ENCODE peak calls at places on chromosomes 7 and 10, in nine cellular contexts. G is testis; Y is lower lobe of right lung; W is CD8-positive, alpha-beta memory T cell; J is heart left ventricle; Q is left lung; L is IMR-90; K is H1; T is left ventricle myocardium inferior. O is an unnamed sample.

GRCh38 chr10:50990568-50991495 is 83.5 kb upstream of the PRKG1 start:
- DNase-seq in T (peak; percentile 54), Q (peak; percentile 67), J (peak; percentile 70), Y (peak; percentile 48), L (peak; percentile 95), K (no peak), G (peak; percentile 67), W (no peak), O (peak; percentile 83)

GRCh38 chr7:106059556-106059955 is 52.6 kb downstream of the SYPL1 start:
- DNase-seq in K (no peak), T (no peak), L (no peak), W (no peak), Q (no peak), G (no peak), J (no peak), Y (no peak), O (no peak)

GRCh38 chr7:40516376-40516775 is 381.6 kb downstream of the SUGCT start:
- DNase-seq in K (no peak), L (peak; percentile 58), T (no peak), Y (no peak), Q (no peak), G (no peak), J (no peak), W (no peak), O (no peak)

GRCh38 chr10:5888843-5889623 is 660 bp downstream of the ANKRD16 start:
- DNase-seq in T (peak; percentile 24), Q (peak; percentile 42), Y (peak; percentile 60), J (peak; percentile 40), K (no peak), G (peak; percentile 33), W (peak; percentile 39), L (no peak), O (no peak)

GRCh38 chr7:130595986-130596385 is 72.6 kb downstream of the COPG2 start:
- DNase-seq in T (peak; percentile 28), W (no peak), Q (no peak), J (peak; percentile 70), K (no peak), L (peak; percentile 2), G (no peak), Y (no peak), O (no peak)

GRCh38 chr10:25725917-25726716 is 207.9 kb upstream of the MYO3A start:
- DNase-seq in J (no peak), K (no peak), T (no peak), W (no peak), G (peak; percentile 42), L (peak; percentile 33), Y (no peak), Q (no peak), O (no peak)

GRCh38 chr7:88109612-88110011 is 110.2 kb downstream of the SRI start:
- DNase-seq in W (no peak), L (no peak), G (no peak), Q (no peak), T (no peak), J (no peak), K (no peak), Y (no peak), O (no peak)

GRCh38 chr10:12193193-12193592 is 2.5 kb downstream of the NUDT5 start:
- DNase-seq in L (peak; percentile 71), J (no peak), T (no peak), G (no peak), K (no peak), Q (no peak), Y (no peak), W (no peak), O (no peak)

GRCh38 chr10:93722550-93722949 is 20.2 kb upstream of the FRA10AC1 start:
- DNase-seq in K (no peak), Q (no peak), T (no peak), J (no peak), L (no peak), W (no peak), Y (no peak), G (no peak), O (no peak)

GRCh38 chr10:43305881-43306280 is 39.0 kb upstream of the RASGEF1A start:
- DNase-seq in J (no peak), K (no peak), T (no peak), G (no peak), W (no peak), Q (no peak), L (no peak), Y (no peak), O (no peak)

GRCh38 chr10:51369903-51370302 is 295.6 kb downstream of the PRKG1 start:
- DNase-seq in K (no peak), T (no peak), Q (no peak), W (no peak), Y (no peak), G (no peak), J (no peak), L (peak; percentile 79), O (no peak)

GRCh38 chr7:79398145-79398749 is 55.2 kb downstream of the MAGI2 start:
- DNase-seq in Y (no peak), L (no peak), G (no peak), K (no peak), W (no peak), T (no peak), Q (no peak), J (no peak), O (no peak)

GRCh38 chr10:11793762-11794479 is 29.2 kb upstream of the PROSER2 start:
- DNase-seq in Y (no peak), G (no peak), J (no peak), T (no peak), Q (no peak), W (no peak), K (no peak), L (peak; percentile 80), O (no peak)

GRCh38 chr10:13712799-13713581 is 126.2 kb downstream of the PRPF18 start:
- DNase-seq in G (peak; percentile 38), T (peak; percentile 84), Q (peak; percentile 82), L (peak; percentile 99), Y (peak; percentile 83), W (no peak), J (peak; percentile 87), K (no peak), O (peak; percentile 90)

GRCh38 chr10:35821339-35821911 is 179.3 kb upstream of the FZD8 start:
- DNase-seq in G (no peak), K (no peak), W (no peak), T (no peak), L (no peak), Y (no peak), J (no peak), Q (no peak), O (no peak)

GRCh38 chr7:22333680-22334141 is 23.2 kb downstream of the RAPGEF5 start:
- DNase-seq in K (no peak), G (peak; percentile 30), Y (no peak), Q (no peak), W (no peak), T (no peak), L (no peak), J (no peak), O (no peak)

GRCh38 chr7:97215556-97215955 is 98.1 kb downstream of the SDHAF3 start:
- DNase-seq in W (no peak), K (no peak), J (no peak), Y (no peak), Q (no peak), G (no peak), T (no peak), L (no peak), O (no peak)

GRCh38 chr7:77542895-77543294 is 5.8 kb downstream of the PTPN12 start:
- DNase-seq in T (no peak), Y (no peak), G (no peak), W (no peak), J (no peak), Q (no peak), K (no peak), L (no peak), O (no peak)
- H3K27ac ChIP-seq in T (no peak overlapping the region), Y (no peak overlapping the region), G (no peak overlapping the region), W (no peak overlapping the region), J (no peak overlapping the region), Q (peak overlapping the region; percentile 41), K (no peak overlapping the region), L (no peak overlapping the region), O (no peak overlapping the region)

DNA sequence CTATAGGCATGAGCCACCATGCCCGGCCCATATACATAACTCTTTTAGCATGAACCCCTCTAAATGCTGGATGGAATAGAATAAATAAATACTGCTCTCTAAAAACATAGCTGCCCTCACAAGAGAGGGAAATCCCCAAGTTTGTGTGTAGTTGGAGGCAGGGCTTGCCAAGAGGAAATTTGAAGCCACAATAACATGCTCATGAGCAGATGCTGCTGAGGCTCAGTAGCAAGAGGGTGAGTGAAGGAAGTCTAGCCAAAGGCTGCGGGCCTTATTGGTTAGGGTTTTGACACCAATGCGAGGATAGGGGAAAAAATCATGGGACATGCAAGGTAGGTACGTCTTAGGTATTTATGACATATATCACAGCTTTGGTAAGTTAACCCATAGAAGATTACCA is 17.3 kb downstream of the TPK1 start:
- DNase-seq in L (no peak), Y (no peak), T (no peak), J (no peak), K (no peak), G (no peak), W (peak; percentile 60), Q (no peak), O (no peak)
- H3K4me1 ChIP-seq in L (no peaks in the 10 kb centered on the region), Y (no peaks in the 10 kb centered on the region), T (no peaks in the 10 kb centered on the region), J (no peaks in the 10 kb centered on the region), K (no peaks in the 10 kb centered on the region), G (no peaks in the 10 kb centered on the region), W (peaks cover 59% of the 10 kb centered on the region), Q (no peaks in the 10 kb centered on the region), O (no peaks in the 10 kb centered on the region)

DNA sequence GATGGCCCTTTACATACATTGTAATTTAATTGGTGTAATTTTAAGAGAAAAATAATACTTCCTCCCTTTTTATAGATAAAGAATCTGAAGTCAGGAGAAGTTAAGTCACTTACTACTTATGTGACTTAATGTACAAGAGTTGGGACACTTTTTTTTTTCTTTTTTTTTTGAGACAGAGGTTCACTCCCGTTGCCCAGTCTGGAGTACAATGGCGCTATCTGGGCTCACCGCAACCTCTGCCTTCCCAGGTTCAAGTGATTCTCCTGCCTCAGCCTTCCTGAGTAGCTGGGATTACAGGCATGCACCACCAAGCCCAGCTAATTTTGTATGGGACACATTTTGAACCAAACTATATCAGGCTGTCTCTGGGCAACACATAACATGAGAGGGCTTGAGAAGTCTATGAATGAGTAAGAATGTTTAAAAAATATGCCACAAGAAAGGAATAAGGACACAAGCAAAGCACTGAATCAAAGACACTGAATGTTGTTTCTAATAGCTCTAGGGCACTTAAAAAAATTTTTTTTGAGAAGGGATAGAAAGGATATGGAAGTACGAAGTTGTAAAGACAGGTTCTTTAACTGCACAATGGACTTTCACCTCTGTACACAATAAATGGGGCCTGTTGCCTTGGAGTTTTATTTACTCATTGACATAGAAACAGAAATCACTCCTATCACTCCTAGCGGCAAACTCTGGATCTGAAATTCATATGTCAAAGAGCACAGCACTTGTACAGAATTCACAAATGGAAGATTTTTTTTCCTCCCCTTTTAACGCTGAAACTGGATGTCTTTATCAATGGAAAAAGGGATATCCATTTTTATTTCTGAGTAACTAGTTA is 18.5 kb downstream of the NT5C3A start:
- DNase-seq in G (no peak), K (no peak), T (no peak), J (no peak), Q (no peak), W (no peak), Y (no peak), L (no peak), O (no peak)
- H3K27ac ChIP-seq in G (peak overlapping the region; percentile 17), K (no peak overlapping the region), T (peak overlapping the region; percentile 80), J (peak overlapping the region; percentile 26), Q (peak overlapping the region; percentile 51), W (no peak overlapping the region), Y (peak overlapping the region; percentile 33), L (no peak overlapping the region), O (peak overlapping the region; percentile 34)

DNA sequence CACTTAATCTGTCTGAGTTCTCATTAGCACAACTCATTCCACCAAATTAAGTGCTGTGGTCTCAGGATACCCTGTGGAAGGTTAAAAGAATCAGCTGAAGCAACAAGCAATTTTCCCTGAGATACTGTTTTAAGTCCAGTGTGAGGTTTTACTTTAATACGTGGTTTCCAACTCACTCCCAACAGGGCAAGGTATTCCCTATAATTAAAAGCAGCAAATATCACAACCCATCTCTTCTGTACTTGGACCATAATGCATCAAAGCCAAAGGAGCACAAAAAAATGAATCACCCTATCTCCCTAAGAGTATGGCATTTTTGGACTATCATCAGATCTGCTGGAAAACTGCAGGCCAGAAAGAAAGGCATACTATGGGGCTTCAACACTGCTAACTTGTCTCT is 4.9 kb downstream of the CADPS2 start:
- DNase-seq in Y (no peak), T (no peak), K (no peak), L (no peak), G (no peak), Q (no peak), W (no peak), J (no peak), O (no peak)
- H3K4me1 ChIP-seq in Y (peaks cover 52% of the 10 kb centered on the region), T (peaks cover 61% of the 10 kb centered on the region), K (no peaks in the 10 kb centered on the region), L (no peaks in the 10 kb centered on the region), G (peaks cover 4% of the 10 kb centered on the region), Q (peaks cover 21% of the 10 kb centered on the region), W (no peaks in the 10 kb centered on the region), J (peaks cover 18% of the 10 kb centered on the region), O (no peaks in the 10 kb centered on the region)

O was measured in right atrium auricular region.